ENCODE peak calls at places on chromosomes 1 and 21, in eight cellular contexts. L is kidney; A is AG04449; G is cardiac muscle cell; F is fibroblast of villous mesenchyme; K is mucosa of descending colon; I is CD8-positive, alpha-beta T cell; N is left ventricle myocardium inferior. B is an unnamed sample.

GRCh38 chr1:202860744-202861419 is 28.1 kb downstream of the RABIF start:
- DNase-seq in L (peak; percentile 77), A (no peak), G (peak; percentile 85), F (peak; percentile 25), K (peak; percentile 92), I (peak; percentile 51), N (peak; percentile 21), B (peak; percentile 28)

GRCh38 chr21:45266518-45267389 is 20.9 kb downstream of the POFUT2 start:
- DNase-seq in L (peak; percentile 53), A (peak; percentile 19), G (no peak), F (no peak), K (no peak), I (peak; percentile 74), N (no peak), B (peak; percentile 41)

GRCh38 chr21:24115141-24115540 is 1492.1 kb downstream of the MRPL39 start:
- DNase-seq in L (no peak), A (no peak), G (no peak), F (no peak), K (no peak), I (no peak), N (no peak), B (no peak)

GRCh38 chr1:47183308-47184089 is 6.3 kb downstream of the PDZK1IP1 start:
- DNase-seq in L (no peak), A (no peak), G (no peak), F (no peak), K (no peak), I (peak; percentile 42), N (no peak), B (no peak)

GRCh38 chr1:169528214-169529067 is 42.7 kb upstream of the SLC19A2 start:
- DNase-seq in L (no peak), A (no peak), G (no peak), F (no peak), K (no peak), I (no peak), N (no peak), B (no peak)

GRCh38 chr1:226668173-226668560 is 70.9 kb downstream of the ITPKB start:
- DNase-seq in L (no peak), A (no peak), G (no peak), F (no peak), K (no peak), I (no peak), N (no peak), B (no peak)

GRCh38 chr1:199272690-199273089 is 633.9 kb downstream of the PTPRC start:
- DNase-seq in L (peak; percentile 77), A (peak; percentile 79), G (no peak), F (peak; percentile 87), K (no peak), I (no peak), N (no peak), B (peak; percentile 97)

GRCh38 chr1:225835752-225836151 is 25.8 kb downstream of the EPHX1 start:
- DNase-seq in L (peak; percentile 71), A (no peak), G (no peak), F (no peak), K (no peak), I (no peak), N (peak; percentile 82), B (peak; percentile 58)

GRCh38 chr1:246271516-246271915 is 235.6 kb downstream of the SMYD3 start:
- DNase-seq in L (no peak), A (no peak), G (no peak), F (no peak), K (no peak), I (no peak), N (no peak), B (peak; percentile 63)

GRCh38 chr1:243582321-243582720 is 267.7 kb downstream of the AKT3 start:
- DNase-seq in L (no peak), A (peak; percentile 79), G (no peak), F (peak; percentile 33), K (no peak), I (no peak), N (no peak), B (peak; percentile 70)

GRCh38 chr21:45612096-45613019 is 31.2 kb upstream of the PCBP3 start:
- DNase-seq in L (peak; percentile 66), A (peak; percentile 16), G (no peak), F (peak; percentile 73), K (peak; percentile 10), I (no peak), N (no peak), B (peak; percentile 82)

GRCh38 chr1:172401907-172402306 is 18.6 kb upstream of the C1orf105 start:
- DNase-seq in L (no peak), A (no peak), G (peak; percentile 11), F (no peak), K (no peak), I (no peak), N (no peak), B (no peak)
- TF ChIP-seq CTCF in L (no peak), A (no peak), G (peak; percentile 27), F (peak; percentile 23), K (no peak), I (no peak), N (no peak), B (peak; percentile 48)

DNA sequence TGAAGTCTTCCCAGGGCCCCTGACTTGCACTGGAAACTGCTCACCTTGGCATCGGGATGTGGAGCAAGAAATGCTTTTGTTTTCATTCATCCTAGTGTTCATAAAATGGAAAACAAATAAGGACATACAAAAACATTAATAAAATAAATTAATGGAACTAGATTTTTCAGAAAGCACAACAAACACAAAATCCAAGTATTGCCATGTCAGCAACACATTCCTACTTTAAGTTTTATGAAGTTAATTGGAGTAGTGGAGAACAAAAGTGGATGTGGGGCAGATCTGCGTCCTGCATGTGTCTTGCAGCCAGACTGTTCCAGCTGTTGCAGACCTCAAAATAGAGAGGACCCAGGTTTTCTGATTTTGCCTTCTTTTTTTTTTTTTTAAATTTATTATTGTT is 32.9 kb downstream of the PRMT2 start:
- DNase-seq in L (no peak), A (no peak), G (no peak), F (no peak), K (no peak), I (no peak), N (no peak), B (no peak)
- H3K4me3 ChIP-seq in L (no peak overlapping the region), A (peak overlapping the region; percentile 64), G (peak overlapping the region; percentile 42), F (peak overlapping the region; percentile 64), K (no peak overlapping the region), I (no peak overlapping the region), N (peak overlapping the region; percentile 64), B (peak overlapping the region; percentile 67)

GRCh38 chr1:31398246-31398645 is 14.8 kb upstream of the SERINC2 start:
- DNase-seq in L (no peak), A (no peak), G (no peak), F (no peak), K (no peak), I (no peak), N (no peak), B (no peak)

GRCh38 chr1:31397360-31398095 is 15.5 kb upstream of the SERINC2 start:
- DNase-seq in L (no peak), A (no peak), G (no peak), F (no peak), K (no peak), I (no peak), N (no peak), B (no peak)

GRCh38 chr1:31393463-31393862 is 19.6 kb upstream of the SERINC2 start:
- DNase-seq in L (no peak), A (no peak), G (no peak), F (no peak), K (no peak), I (no peak), N (no peak), B (no peak)

GRCh38 chr1:31394628-31395193 is 18.3 kb upstream of the SERINC2 start:
- DNase-seq in L (peak; percentile 94), A (no peak), G (peak; percentile 89), F (peak; percentile 72), K (peak; percentile 96), I (peak; percentile 86), N (peak; percentile 82), B (peak; percentile 74)

DNA sequence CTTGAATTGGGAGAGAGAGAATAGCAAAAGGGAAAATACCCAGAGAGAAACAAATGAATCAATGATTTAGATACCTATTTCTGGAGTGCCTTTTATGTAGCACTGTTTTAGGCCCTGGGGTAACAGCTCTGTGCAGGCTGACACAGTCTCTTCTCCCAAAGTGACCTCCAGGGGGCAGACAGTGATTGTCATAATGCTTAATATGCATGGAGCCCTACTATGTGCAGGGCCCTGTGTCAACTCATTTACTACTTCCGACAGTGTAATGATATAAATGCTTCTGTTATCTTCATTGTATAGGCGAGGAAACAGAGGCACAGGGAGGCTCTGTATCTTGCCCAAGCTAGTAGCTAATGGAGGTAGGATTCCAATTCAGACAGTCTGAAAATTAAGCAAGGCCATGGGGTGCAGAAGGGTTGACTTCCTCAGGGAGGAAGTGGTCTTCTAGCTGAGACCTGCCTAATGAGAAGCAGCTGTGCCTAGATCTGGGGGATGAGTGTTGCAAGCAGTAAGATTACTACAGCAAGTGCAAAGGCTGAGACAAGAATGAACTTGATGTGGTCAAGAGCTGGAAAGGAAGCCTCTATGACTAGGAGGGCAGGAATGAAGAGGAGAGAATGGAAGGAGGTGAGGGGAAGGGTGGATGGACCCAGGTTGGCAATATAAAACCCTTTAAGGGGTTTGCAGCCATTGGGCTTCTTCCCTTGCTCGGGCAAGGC is 16.2 kb upstream of the SERINC2 start:
- DNase-seq in L (no peak), A (peak; percentile 82), G (no peak), F (peak; percentile 87), K (no peak), I (no peak), N (no peak), B (peak; percentile 68)
- TF ChIP-seq CTCF in L (no peak), A (peak; percentile 8), G (peak; percentile 43), F (peak; percentile 48), K (no peak), I (no peak), N (peak; percentile 17), B (peak; percentile 58)

GRCh38 chr1:234772345-234773147 is 162.6 kb upstream of the IRF2BP2 start:
- DNase-seq in L (peak; percentile 88), A (peak; percentile 97), G (peak; percentile 50), F (peak; percentile 98), K (peak; percentile 73), I (peak; percentile 85), N (peak; percentile 43), B (peak; percentile 99)
- H3K4me3 ChIP-seq in L (no peak overlapping the region), A (no peak overlapping the region), G (no peak overlapping the region), F (no peak overlapping the region), K (no peak overlapping the region), I (no peak overlapping the region), N (peak overlapping the region; percentile 1), B (no peak overlapping the region)

GRCh38 chr1:110212165-110213142 is 2.3 kb downstream of the KCNC4 start:
- DNase-seq in L (no peak), A (no peak), G (no peak), F (no peak), K (no peak), I (no peak), N (no peak), B (no peak)
- TF ChIP-seq CTCF in L (no peak), A (no peak), G (no peak), F (no peak), K (no peak), I (no peak), N (no peak), B (no peak)

B was measured in choroid plexus epithelial cell.